ENCODE peak calls at places on chromosomes 11 and 22, in four cellular contexts. X is CD4-positive, CD25-positive, alpha-beta regulatory T cell; O is NB4; L is GM12865. E is an unnamed sample.

GRCh38 chr11:90391756-90392155 is 168.9 kb upstream of the CHORDC1 start:
- DNase-seq in X (no peak), O (no peak), L (no peak), E (no peak)

GRCh38 chr22:49393526-49393925 is 434.1 kb downstream of the BRD1 start:
- DNase-seq in X (no peak), O (no peak), L (no peak), E (no peak)

GRCh38 chr11:134562176-134562575 is 150.1 kb upstream of the B3GAT1 start:
- DNase-seq in X (no peak), O (no peak), L (no peak), E (no peak)

GRCh38 chr11:110655967-110656366 is 56.3 kb downstream of the ARHGAP20 start:
- DNase-seq in X (no peak), O (no peak), L (no peak), E (no peak)

GRCh38 chr11:78666675-78667129 is 92.0 kb upstream of the NARS2 start:
- DNase-seq in X (no peak), O (no peak), L (no peak), E (no peak)

GRCh38 chr11:134045799-134046635 is 22.9 kb upstream of the JAM3 start:
- DNase-seq in X (peak), O (peak), L (no peak), E (no peak)

GRCh38 chr22:35959121-35959800 is 69.4 kb downstream of the RBFOX2 start:
- DNase-seq in X (no peak), O (no peak), L (no peak), E (no peak)

GRCh38 chr22:17774206-17774927 is at the start of gene BID:
- DNase-seq in X (peak), O (peak), L (peak), E (no peak)

GRCh38 chr22:28015056-28015445 is 96.0 kb upstream of the PITPNB start:
- DNase-seq in X (no peak), O (no peak), L (peak), E (no peak)

GRCh38 chr22:39617761-39618757 is 47.5 kb downstream of the CACNA1I start:
- DNase-seq in X (no peak), O (no peak), L (no peak), E (no peak)

GRCh38 chr11:13446444-13446843 is 16.6 kb downstream of the BTBD10 start:
- DNase-seq in X (no peak), O (no peak), L (no peak), E (no peak)

GRCh38 chr11:36216061-36216615 is 73.1 kb downstream of the COMMD9 start:
- DNase-seq in X (no peak), O (no peak), L (no peak), E (no peak)

GRCh38 chr11:112558691-112559090 is 298.0 kb upstream of the PLET1 start:
- DNase-seq in X (no peak), O (no peak), L (no peak), E (no peak)

GRCh38 chr11:63871962-63872832 is 33.3 kb downstream of the MARK2 start:
- DNase-seq in X (no peak), O (peak), L (peak), E (peak)

GRCh38 chr11:117859061-117859460 is 17.4 kb downstream of the FXYD6 start:
- DNase-seq in X (no peak), O (no peak), L (no peak), E (no peak)

GRCh38 chr11:26700536-26701235 is 21.2 kb downstream of the SLC5A12 start:
- DNase-seq in X (no peak), O (no peak), L (no peak), E (no peak)

GRCh38 chr11:2777396-2777795 is 77.6 kb upstream of the KCNQ1OT1 start:
- DNase-seq in X (no peak), O (no peak), L (no peak), E (no peak)

GRCh38 chr11:13705710-13706109 is 37.2 kb downstream of the FAR1 start:
- DNase-seq in X (no peak), O (no peak), L (no peak), E (no peak)

GRCh38 chr11:37571248-37571647 is 973.2 kb upstream of the RAG2 start:
- DNase-seq in X (no peak), O (no peak), L (no peak), E (no peak)

GRCh38 chr11:75532200-75532972 is 6.6 kb upstream of the GDPD5 start:
- DNase-seq in X (peak), O (peak), L (peak), E (peak)

GRCh38 chr22:26884921-26885320 is 227.5 kb downstream of the MIAT start:
- DNase-seq in X (no peak), O (no peak), L (no peak), E (no peak)

GRCh38 chr11:94727766-94728165 is 40.4 kb upstream of the AMOTL1 start:
- DNase-seq in X (no peak), O (no peak), L (no peak), E (no peak)

GRCh38 chr11:10818594-10818993 is 9.9 kb upstream of the EIF4G2 start:
- DNase-seq in X (no peak), O (no peak), L (no peak), E (no peak)

GRCh38 chr11:117673561-117673960 is 123.5 kb downstream of the DSCAML1 start:
- DNase-seq in X (no peak), O (no peak), L (no peak), E (no peak)

GRCh38 chr11:79087238-79087956 is 353.4 kb downstream of the TENM4 start:
- DNase-seq in X (no peak), O (no peak), L (no peak), E (no peak)

GRCh38 chr22:45731798-45732495 is 60.3 kb downstream of the ATXN10 start:
- DNase-seq in X (no peak), O (peak), L (peak), E (no peak)

GRCh38 chr11:115054541-115055538 is 376.5 kb downstream of the NXPE2 start:
- DNase-seq in X (no peak), O (no peak), L (no peak), E (no peak)

GRCh38 chr22:31271026-31271425 is 21.3 kb downstream of the PIK3IP1 start:
- DNase-seq in X (no peak), O (no peak), L (no peak), E (no peak)

GRCh38 chr11:61969391-61969758 is 1.9 kb upstream of the FTH1 start:
- DNase-seq in X (no peak), O (no peak), L (no peak), E (no peak)
- H3K4me3 ChIP-seq in X (no peak), O (no peak), L (no peak), E (no peak)

GRCh38 chr22:42976534-42976933 is 38.4 kb downstream of the PACSIN2 start:
- DNase-seq in X (no peak), O (no peak), L (no peak), E (no peak)
- H3K4me3 ChIP-seq in X (no peak), O (no peak), L (no peak), E (no peak)

GRCh38 chr11:65491163-65491465 is 7.7 kb upstream of the MALAT1 start:
- DNase-seq in X (no peak), O (no peak), L (no peak), E (no peak)

GRCh38 chr11:65493367-65494176 is 5.3 kb upstream of the MALAT1 start:
- DNase-seq in X (no peak), O (peak), L (peak), E (no peak)

GRCh38 chr11:65492637-65493366 is 6.0 kb upstream of the MALAT1 start:
- DNase-seq in X (no peak), O (peak), L (peak), E (no peak)

GRCh38 chr11:65491614-65492386 is 7.0 kb upstream of the MALAT1 start:
- DNase-seq in X (no peak), O (peak), L (peak), E (no peak)

GRCh38 chr11:65492387-65492636 is 6.5 kb upstream of the MALAT1 start:
- DNase-seq in X (no peak), O (peak), L (no peak), E (no peak)
- H3K4me3 ChIP-seq in X (no peak), O (no peak), L (peak), E (no peak)

DNA sequence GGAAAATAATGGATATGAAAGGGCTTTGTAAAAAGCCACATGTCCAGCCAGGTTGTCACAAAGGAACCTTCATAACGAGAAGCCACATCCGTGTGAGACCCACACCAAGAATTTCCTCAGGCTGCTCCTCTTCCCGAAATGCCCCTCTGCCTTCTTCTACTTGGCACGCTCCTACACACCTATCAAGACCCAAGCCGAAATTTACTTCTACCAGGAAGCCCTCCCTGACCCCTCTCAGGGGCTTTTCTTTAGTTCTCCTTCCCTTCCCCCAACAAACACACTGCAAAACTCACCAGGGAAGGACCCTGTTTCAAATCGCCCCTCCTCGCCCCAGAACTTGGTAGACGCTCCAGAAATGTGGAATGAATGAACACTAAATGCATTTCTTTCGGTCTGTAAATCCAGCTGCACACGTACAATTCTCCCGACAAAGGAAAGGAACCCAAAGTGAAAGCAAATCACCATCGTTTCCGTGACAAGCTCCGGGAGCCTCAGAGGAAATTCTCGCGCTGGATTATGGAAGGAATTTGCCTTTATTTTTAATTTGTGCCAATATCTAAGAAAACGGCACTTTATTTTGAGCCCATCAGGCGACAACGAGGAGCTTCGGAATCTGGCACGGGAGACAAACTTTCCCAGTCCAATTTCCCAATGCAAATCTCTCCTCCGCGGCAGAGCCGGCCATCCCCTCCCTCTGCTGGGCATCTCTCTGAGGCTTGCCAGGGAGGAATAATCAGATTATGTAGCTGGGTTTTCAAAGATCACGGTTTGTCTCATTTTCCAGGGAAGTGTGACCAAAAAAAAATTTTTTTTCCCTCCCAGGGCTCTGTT is 13.2 kb upstream of the SHISAL1 start:
- DNase-seq in X (no peak), O (no peak), L (no peak), E (no peak)
- H3K4me3 ChIP-seq in X (peak), O (peak), L (no peak), E (no peak)

GRCh38 chr22:37193629-37194191 is 5.7 kb upstream of the C1QTNF6 start:
- DNase-seq in X (peak), O (peak), L (peak), E (no peak)
- H3K4me3 ChIP-seq in X (peak), O (no peak), L (no peak), E (no peak)

GRCh38 chr11:69422645-69423044 is 58.8 kb upstream of the LINC01488 start:
- DNase-seq in X (no peak), O (no peak), L (no peak), E (no peak)
- H3K4me3 ChIP-seq in X (no peak), O (no peak), L (no peak), E (no peak)